ENCODE peak calls at places on chromosomes 16 and 17, in five cellular contexts. E, I, U, M and V are unnamed samples.

GRCh38 chr16:84643180-84643583 is 5.1 kb upstream of the KLHL36 start:
- DNase-seq in E (no peak), I (peak), U (no peak), M (no peak), V (no peak)

GRCh38 chr16:9049241-9049640 is 42.2 kb upstream of the HAPSTR1 start:
- DNase-seq in E (no peak), I (no peak), U (no peak), M (no peak), V (no peak)

GRCh38 chr17:72518333-72518732 is 397.5 kb downstream of the SOX9 start:
- DNase-seq in E (no peak), I (no peak), U (no peak), M (no peak), V (no peak)

GRCh38 chr16:16052916-16053315 is 103.5 kb downstream of the ABCC1 start:
- DNase-seq in E (no peak), I (no peak), U (no peak), M (no peak), V (no peak)

GRCh38 chr16:11349599-11350276 is 4.5 kb downstream of the RMI2 start:
- DNase-seq in E (no peak), I (no peak), U (no peak), M (no peak), V (no peak)

GRCh38 chr16:30382398-30383015 is at the start of gene SEPTIN1:
- DNase-seq in E (no peak), I (no peak), U (no peak), M (peak), V (no peak)

GRCh38 chr17:69525920-69526841 is 111.7 kb downstream of the MAP2K6 start:
- DNase-seq in E (peak), I (peak), U (peak), M (no peak), V (no peak)

GRCh38 chr17:49959183-49959935 is 9.6 kb upstream of the DLX4 start:
- DNase-seq in E (no peak), I (no peak), U (no peak), M (no peak), V (no peak)

GRCh38 chr17:72525225-72525988 is 404.6 kb downstream of the SOX9 start:
- DNase-seq in E (no peak), I (peak), U (no peak), M (no peak), V (no peak)

GRCh38 chr16:65975049-65975708 is 391.3 kb upstream of the CDH5 start:
- DNase-seq in E (peak), I (no peak), U (no peak), M (no peak), V (peak)

GRCh38 chr17:70074991-70075390 is at the start of gene KCNJ16:
- DNase-seq in E (no peak), I (no peak), U (no peak), M (no peak), V (no peak)

GRCh38 chr16:87954361-87954760 is 3.1 kb downstream of the BANP start:
- DNase-seq in E (no peak), I (no peak), U (no peak), M (no peak), V (no peak)

GRCh38 chr17:64384253-64385186 is 6.1 kb downstream of the PECAM1 start:
- DNase-seq in E (no peak), I (peak), U (no peak), M (no peak), V (no peak)

GRCh38 chr17:33291248-33292183 is 1.6 kb downstream of the ASIC2 start:
- DNase-seq in E (peak), I (no peak), U (peak), M (no peak), V (peak)

GRCh38 chr17:81150379-81151038 is 14.8 kb upstream of the PVALEF start:
- DNase-seq in E (no peak), I (no peak), U (no peak), M (no peak), V (no peak)

GRCh38 chr16:66081967-66082366 is 284.5 kb upstream of the CDH5 start:
- DNase-seq in E (no peak), I (peak), U (no peak), M (no peak), V (peak)

GRCh38 chr16:29975811-29976511 is 2.3 kb downstream of the TAOK2 start:
- DNase-seq in E (no peak), I (no peak), U (no peak), M (no peak), V (no peak)

GRCh38 chr17:79279320-79279719 is 204.7 kb downstream of the ENGASE start:
- DNase-seq in E (no peak), I (no peak), U (no peak), M (no peak), V (no peak)

GRCh38 chr17:78826426-78826825 is 14.2 kb downstream of the USP36 start:
- DNase-seq in E (no peak), I (no peak), U (no peak), M (no peak), V (no peak)

GRCh38 chr17:34382586-34383224 is 19.7 kb upstream of the CCL1 start:
- DNase-seq in E (no peak), I (no peak), U (no peak), M (peak), V (no peak)

GRCh38 chr16:71474864-71475263 is 12.8 kb upstream of the ZNF23 start:
- DNase-seq in E (no peak), I (no peak), U (no peak), M (no peak), V (no peak)

GRCh38 chr16:2090819-2091721 is 43.3 kb downstream of the TSC2 start:
- DNase-seq in E (peak), I (no peak), U (peak), M (no peak), V (peak)

GRCh38 chr16:65249768-65250167 is 127.9 kb upstream of the CDH11 start:
- DNase-seq in E (no peak), I (no peak), U (no peak), M (no peak), V (no peak)

GRCh38 chr17:67336859-67337258 is 29.5 kb downstream of the PSMD12 start:
- DNase-seq in E (peak), I (peak), U (no peak), M (no peak), V (no peak)

GRCh38 chr17:9676084-9676483 is 30.8 kb downstream of the USP43 start:
- DNase-seq in E (no peak), I (peak), U (no peak), M (no peak), V (no peak)

GRCh38 chr17:77640242-77640641 is 318.3 kb upstream of the TNRC6C start:
- DNase-seq in E (no peak), I (no peak), U (no peak), M (no peak), V (no peak)

GRCh38 chr17:52138350-52138749 is 20.2 kb downstream of the CA10 start:
- DNase-seq in E (no peak), I (no peak), U (no peak), M (no peak), V (no peak)

GRCh38 chr17:42819939-42820535 is 4.0 kb downstream of the BECN1 start:
- DNase-seq in E (peak), I (peak), U (peak), M (no peak), V (peak)

GRCh38 chr16:50627419-50627818 is 53.7 kb downstream of the SNX20 start:
- DNase-seq in E (peak), I (no peak), U (no peak), M (no peak), V (no peak)

GRCh38 chr16:12321363-12321762 is 344.8 kb downstream of the SNX29 start:
- DNase-seq in E (no peak), I (peak), U (no peak), M (no peak), V (no peak)

GRCh38 chr17:60138769-60139437 is 10.9 kb upstream of the CA4 start:
- DNase-seq in E (peak), I (no peak), U (no peak), M (no peak), V (no peak)

GRCh38 chr17:2297023-2297422 is 6.6 kb downstream of the SMG6 start:
- DNase-seq in E (no peak), I (no peak), U (no peak), M (no peak), V (no peak)

GRCh38 chr17:2292100-2292499 is 11.5 kb downstream of the SMG6 start:
- DNase-seq in E (no peak), I (no peak), U (no peak), M (no peak), V (no peak)

GRCh38 chr17:2299756-2300155 is 3.8 kb downstream of the SMG6 start:
- DNase-seq in E (no peak), I (no peak), U (no peak), M (no peak), V (no peak)

GRCh38 chr17:2299136-2299535 is 4.4 kb downstream of the SMG6 start:
- DNase-seq in E (no peak), I (no peak), U (no peak), M (no peak), V (no peak)

DNA sequence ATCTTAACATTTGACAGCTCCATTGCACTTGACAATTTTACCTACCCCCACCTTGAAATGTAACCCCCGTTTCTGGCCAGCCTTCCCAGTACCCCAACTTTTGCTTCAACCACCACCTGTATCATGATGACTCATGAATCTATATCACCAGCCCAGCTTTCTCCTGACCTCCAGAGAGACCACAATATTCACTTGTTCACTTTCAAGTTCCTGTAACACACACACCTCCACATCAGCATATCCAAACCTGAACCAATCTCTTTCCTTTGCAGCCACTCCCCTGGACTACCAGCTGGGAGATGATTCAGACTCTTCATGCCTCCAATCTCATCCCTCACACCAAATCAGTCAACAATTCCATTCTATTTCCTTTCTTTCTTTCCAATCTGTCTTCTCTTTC is 8.0 kb downstream of the SMG6 start:
- DNase-seq in E (no peak), I (no peak), U (no peak), M (no peak), V (no peak)
- TF ChIP-seq SUZ12 in E (no peak), I (no peak), U (no peak), M (no peak), V (no peak)

GRCh38 chr17:27610304-27610676 is 20.7 kb upstream of the LGALS9 start:
- DNase-seq in E (no peak), I (no peak), U (no peak), M (no peak), V (no peak)

GRCh38 chr17:27608330-27609230 is 22.4 kb upstream of the LGALS9 start:
- DNase-seq in E (no peak), I (peak), U (no peak), M (no peak), V (no peak)

GRCh38 chr17:27607692-27608091 is 23.3 kb upstream of the LGALS9 start:
- DNase-seq in E (no peak), I (no peak), U (no peak), M (no peak), V (no peak)

GRCh38 chr17:27612160-27612767 is 18.7 kb upstream of the LGALS9 start:
- DNase-seq in E (no peak), I (no peak), U (no peak), M (no peak), V (no peak)

DNA sequence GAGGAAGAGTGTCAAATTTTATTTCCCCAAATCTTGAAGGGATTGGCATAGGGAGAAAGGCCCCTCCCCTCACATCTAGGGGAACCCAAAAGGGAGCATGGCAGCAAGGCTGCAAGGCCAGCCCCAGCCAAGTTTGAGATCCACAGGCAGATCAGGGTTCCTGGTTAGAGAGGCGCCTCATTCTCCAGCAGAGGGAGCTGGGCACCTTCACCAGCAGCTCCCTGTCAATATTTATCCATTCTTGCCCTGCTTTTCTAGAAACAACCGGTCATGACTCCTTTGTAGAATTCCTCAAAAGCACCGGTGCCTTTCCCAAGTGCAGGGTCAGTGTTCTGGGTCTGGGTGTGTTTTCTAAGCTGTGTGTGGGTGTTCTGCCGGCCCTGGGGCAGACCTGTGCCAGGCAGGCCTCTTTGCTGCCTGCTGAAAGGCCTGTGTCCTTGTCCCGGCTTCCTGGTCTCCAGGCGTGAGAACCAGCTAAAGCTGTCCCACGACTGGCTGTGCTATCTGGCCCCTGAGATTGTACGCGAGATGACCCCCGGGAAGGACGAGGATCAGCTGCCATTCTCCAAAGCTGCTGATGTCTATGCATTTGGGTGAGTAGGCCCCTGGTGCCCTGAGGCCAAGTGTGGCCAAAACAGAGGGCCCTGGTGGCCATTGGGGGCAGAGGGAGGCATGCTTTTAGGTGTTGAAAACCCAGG is 21.2 kb upstream of the LGALS9 start:
- DNase-seq in E (no peak), I (peak), U (peak), M (no peak), V (peak)
- TF ChIP-seq SUZ12 in E (no peak), I (no peak), U (no peak), M (no peak), V (no peak)

DNA sequence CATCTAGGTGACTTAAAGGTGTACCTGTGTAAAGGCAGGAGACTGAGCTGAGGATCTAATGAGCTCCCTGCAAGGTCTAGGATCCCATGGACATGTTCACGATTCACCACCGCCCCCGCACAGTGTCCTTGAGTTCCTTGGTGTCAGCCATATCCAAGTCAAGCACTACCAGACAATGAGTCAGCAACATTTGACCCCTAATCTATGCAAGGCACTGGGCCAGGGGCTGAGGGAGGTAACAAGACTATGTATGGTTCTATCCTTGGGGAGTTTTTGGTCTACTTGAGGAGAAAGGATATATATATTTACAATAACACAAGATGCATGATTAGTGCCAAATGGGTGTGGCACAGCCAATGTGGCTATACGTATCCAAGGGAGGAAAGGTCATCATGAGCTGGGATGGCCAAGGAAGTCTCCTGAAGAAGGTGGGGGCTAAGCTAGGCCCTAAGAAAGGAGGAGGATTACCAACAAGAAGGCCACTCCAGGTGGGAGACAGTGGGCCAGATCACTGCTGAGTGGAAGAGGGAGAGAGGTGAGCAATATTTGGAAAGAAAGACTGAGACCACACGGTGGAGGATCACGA is 35.0 kb downstream of the ITGB3 start:
- DNase-seq in E (no peak), I (no peak), U (no peak), M (no peak), V (no peak)
- TF ChIP-seq SUZ12 in E (no peak), I (no peak), U (no peak), M (no peak), V (no peak)

DNA sequence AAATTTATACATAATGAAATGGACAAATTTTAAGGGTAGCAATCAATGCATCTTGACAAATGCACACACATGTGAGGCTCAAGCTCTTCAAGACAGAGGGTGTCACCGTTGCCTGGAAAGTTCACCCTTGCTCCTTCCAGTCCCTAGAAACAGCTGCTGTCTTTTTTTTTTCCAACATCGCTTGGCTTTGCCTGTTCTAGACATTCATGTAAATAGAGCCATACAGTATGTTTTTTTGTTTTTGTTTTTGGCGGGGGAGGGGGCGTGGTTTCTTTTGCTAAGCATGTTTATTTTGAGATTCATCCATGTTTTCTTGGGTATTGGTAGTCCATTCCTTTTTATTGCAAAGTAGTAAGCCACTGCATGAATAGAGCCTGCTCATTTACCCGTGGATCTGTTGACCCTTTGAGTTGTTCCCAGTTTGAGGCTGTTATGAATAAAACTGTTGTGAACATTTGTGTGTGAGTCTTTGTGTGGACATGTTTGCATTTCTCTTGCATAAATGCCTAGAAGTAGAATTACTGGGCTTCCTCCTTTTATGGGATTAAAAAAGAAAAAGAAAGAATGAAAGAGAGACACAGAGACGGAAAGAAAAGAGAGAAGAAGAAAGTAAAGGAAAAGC is 78.4 kb downstream of the NT5M start:
- DNase-seq in E (no peak), I (peak), U (no peak), M (no peak), V (no peak)
- TF ChIP-seq SUZ12 in E (no peak), I (no peak), U (no peak), M (no peak), V (no peak)

DNA sequence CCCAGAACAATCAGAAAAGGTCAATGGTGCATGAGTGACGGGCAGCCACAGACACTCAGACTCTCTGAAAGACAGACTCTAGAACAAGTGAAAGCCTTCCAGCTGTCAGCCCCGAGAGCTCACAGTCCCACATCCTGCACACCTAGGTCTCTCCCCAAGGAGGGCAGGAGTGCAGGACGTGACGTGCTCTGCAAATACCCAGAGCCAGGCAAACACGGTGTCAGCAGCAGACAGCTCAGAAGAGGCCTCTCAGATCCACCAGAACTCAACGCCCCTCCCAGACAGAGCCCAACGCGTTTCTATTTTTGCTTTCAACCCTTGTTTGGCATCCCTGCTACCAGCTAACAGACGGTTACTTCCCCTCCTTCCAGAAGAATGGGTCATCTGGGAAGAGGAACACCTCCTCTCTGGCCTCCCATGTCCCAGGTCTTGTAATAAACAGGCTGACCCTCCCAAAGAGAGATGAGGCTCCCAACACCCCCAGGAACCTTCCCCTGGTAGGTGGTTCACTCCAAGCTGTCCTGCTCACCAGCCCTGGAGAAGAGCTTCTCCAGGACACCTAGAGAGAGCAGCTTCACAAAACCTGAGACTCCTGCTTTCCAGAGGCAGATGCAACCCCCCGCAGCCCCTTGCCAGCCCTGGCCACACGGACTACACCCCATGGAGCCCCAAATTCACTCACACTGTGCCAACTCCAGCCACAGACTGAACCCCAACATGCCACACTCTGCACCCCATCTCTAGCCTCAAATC is 7.6 kb downstream of the PITPNM3 start:
- DNase-seq in E (no peak), I (peak), U (no peak), M (peak), V (no peak)
- TF ChIP-seq SUZ12 in E (no peak), I (no peak), U (no peak), M (no peak), V (no peak)

DNA sequence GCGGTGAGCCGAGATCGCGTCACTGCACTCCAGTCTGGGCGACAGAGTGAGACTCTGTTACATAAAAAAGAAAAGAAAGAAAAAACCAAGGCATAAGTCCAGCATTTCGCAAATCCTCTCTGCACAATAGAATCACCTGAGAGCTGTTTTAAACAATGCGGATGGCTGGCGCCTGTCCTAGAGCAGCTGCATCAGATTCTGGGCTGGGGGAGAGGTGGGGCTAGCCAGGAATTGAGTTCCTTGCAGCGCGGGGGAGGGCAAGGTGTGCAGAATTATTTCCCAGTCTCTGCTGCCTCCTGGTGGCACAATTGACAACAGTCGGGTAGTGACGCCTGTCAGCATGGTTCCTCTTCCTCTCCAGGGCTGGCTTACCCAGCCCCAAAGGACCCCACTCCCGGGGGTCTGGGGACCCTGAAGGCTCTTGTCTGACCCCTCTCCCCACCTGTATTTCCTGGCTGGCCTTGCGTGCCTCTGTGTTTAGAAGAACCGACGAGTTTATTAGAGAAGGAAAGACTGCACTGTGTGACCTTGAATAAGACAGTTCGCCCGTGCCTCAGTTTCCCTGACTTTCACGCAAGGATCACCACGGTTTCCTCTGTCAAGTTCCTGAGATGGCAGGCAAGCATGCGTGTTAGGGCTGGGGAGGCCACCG is 41.1 kb upstream of the PLCG2 start:
- DNase-seq in E (peak), I (peak), U (peak), M (peak), V (peak)
- TF ChIP-seq SUZ12 in E (no peak), I (no peak), U (no peak), M (no peak), V (no peak)

GRCh38 chr17:56269509-56269908 is 116.2 kb downstream of the ANKFN1 start:
- DNase-seq in E (no peak), I (no peak), U (no peak), M (no peak), V (no peak)
- TF ChIP-seq SUZ12 in E (no peak), I (no peak), U (no peak), M (no peak), V (no peak)